ENCODE peak calls at places on chromosome 13, in nine cellular contexts. One of them, this sample, is unnamed.

GRCh38 chr13:74221752-74222151 is 87.5 kb upstream of the KLF12 start:
- DNase-seq in uterus: no peak
- DNase-seq in heart left ventricle: no peak
- DNase-seq in brain microvascular endothelial cell: no peak
- DNase-seq in spleen: no peak
- DNase-seq in Right ventricle myocardium superior: no peak
- DNase-seq in H4: no peak
- DNase-seq in caudate nucleus: no peak
- DNase-seq in activated naive CD4-positive, alpha-beta T cell treated with anti-CD3 and anti-CD28 coated beads, Interleukin-2, amount 50 U/mL, for 72 hours: no peak
- DNase-seq in this sample: no peak

GRCh38 chr13:38902551-38902950 is 88.1 kb downstream of the STOML3 start:
- DNase-seq in brain microvascular endothelial cell: no peak
- DNase-seq in uterus: no peak
- DNase-seq in H4: no peak
- DNase-seq in heart left ventricle: no peak
- DNase-seq in activated naive CD4-positive, alpha-beta T cell treated with anti-CD3 and anti-CD28 coated beads, Interleukin-2, amount 50 U/mL, for 72 hours: no peak
- DNase-seq in spleen: no peak
- DNase-seq in Right ventricle myocardium superior: no peak
- DNase-seq in caudate nucleus: no peak
- DNase-seq in this sample: no peak

GRCh38 chr13:61880576-61881283 is 465.1 kb upstream of the PCDH20 start:
- DNase-seq in caudate nucleus: no peak
- DNase-seq in activated naive CD4-positive, alpha-beta T cell treated with anti-CD3 and anti-CD28 coated beads, Interleukin-2, amount 50 U/mL, for 72 hours: no peak
- DNase-seq in heart left ventricle: no peak
- DNase-seq in brain microvascular endothelial cell: no peak
- DNase-seq in spleen: no peak
- DNase-seq in uterus: no peak
- DNase-seq in Right ventricle myocardium superior: no peak
- DNase-seq in H4: no peak
- DNase-seq in this sample: peak

GRCh38 chr13:71677114-71677513 is 189.9 kb downstream of the DACH1 start:
- DNase-seq in Right ventricle myocardium superior: no peak
- DNase-seq in spleen: no peak
- DNase-seq in H4: no peak
- DNase-seq in uterus: no peak
- DNase-seq in heart left ventricle: no peak
- DNase-seq in caudate nucleus: no peak
- DNase-seq in activated naive CD4-positive, alpha-beta T cell treated with anti-CD3 and anti-CD28 coated beads, Interleukin-2, amount 50 U/mL, for 72 hours: no peak
- DNase-seq in brain microvascular endothelial cell: no peak
- DNase-seq in this sample: no peak

GRCh38 chr13:39787086-39787487 is 131.6 kb downstream of the COG6 start:
- DNase-seq in H4: no peak
- DNase-seq in spleen: no peak
- DNase-seq in brain microvascular endothelial cell: no peak
- DNase-seq in caudate nucleus: no peak
- DNase-seq in heart left ventricle: no peak
- DNase-seq in uterus: no peak
- DNase-seq in activated naive CD4-positive, alpha-beta T cell treated with anti-CD3 and anti-CD28 coated beads, Interleukin-2, amount 50 U/mL, for 72 hours: no peak
- DNase-seq in Right ventricle myocardium superior: no peak
- DNase-seq in this sample: no peak

GRCh38 chr13:48069573-48069972 is 25.3 kb downstream of the MED4 start:
- DNase-seq in uterus: no peak
- DNase-seq in H4: no peak
- DNase-seq in Right ventricle myocardium superior: no peak
- DNase-seq in heart left ventricle: no peak
- DNase-seq in activated naive CD4-positive, alpha-beta T cell treated with anti-CD3 and anti-CD28 coated beads, Interleukin-2, amount 50 U/mL, for 72 hours: no peak
- DNase-seq in caudate nucleus: no peak
- DNase-seq in spleen: no peak
- DNase-seq in brain microvascular endothelial cell: no peak
- DNase-seq in this sample: no peak

GRCh38 chr13:99196466-99197256 is 4.0 kb upstream of the UBAC2 start:
- DNase-seq in heart left ventricle: no peak
- DNase-seq in activated naive CD4-positive, alpha-beta T cell treated with anti-CD3 and anti-CD28 coated beads, Interleukin-2, amount 50 U/mL, for 72 hours: no peak
- DNase-seq in brain microvascular endothelial cell: no peak
- DNase-seq in H4: no peak
- DNase-seq in Right ventricle myocardium superior: no peak
- DNase-seq in uterus: no peak
- DNase-seq in spleen: no peak
- DNase-seq in caudate nucleus: no peak
- DNase-seq in this sample: peak

GRCh38 chr13:43489168-43489730 is 297.5 kb downstream of the ENOX1 start:
- DNase-seq in H4: no peak
- DNase-seq in caudate nucleus: no peak
- DNase-seq in activated naive CD4-positive, alpha-beta T cell treated with anti-CD3 and anti-CD28 coated beads, Interleukin-2, amount 50 U/mL, for 72 hours: no peak
- DNase-seq in uterus: peak
- DNase-seq in brain microvascular endothelial cell: no peak
- DNase-seq in heart left ventricle: peak
- DNase-seq in Right ventricle myocardium superior: no peak
- DNase-seq in spleen: no peak
- DNase-seq in this sample: no peak

GRCh38 chr13:30569901-30570576 is 47.7 kb upstream of the USPL1 start:
- DNase-seq in H4: peak
- DNase-seq in uterus: peak
- DNase-seq in caudate nucleus: peak
- DNase-seq in heart left ventricle: peak
- DNase-seq in Right ventricle myocardium superior: no peak
- DNase-seq in activated naive CD4-positive, alpha-beta T cell treated with anti-CD3 and anti-CD28 coated beads, Interleukin-2, amount 50 U/mL, for 72 hours: no peak
- DNase-seq in brain microvascular endothelial cell: peak
- DNase-seq in spleen: no peak
- DNase-seq in this sample: no peak

GRCh38 chr13:95155504-95155903 is 145.7 kb downstream of the ABCC4 start:
- DNase-seq in activated naive CD4-positive, alpha-beta T cell treated with anti-CD3 and anti-CD28 coated beads, Interleukin-2, amount 50 U/mL, for 72 hours: no peak
- DNase-seq in caudate nucleus: no peak
- DNase-seq in brain microvascular endothelial cell: no peak
- DNase-seq in uterus: no peak
- DNase-seq in H4: no peak
- DNase-seq in spleen: no peak
- DNase-seq in heart left ventricle: no peak
- DNase-seq in Right ventricle myocardium superior: no peak
- DNase-seq in this sample: no peak

GRCh38 chr13:92103673-92104296 is 705.4 kb downstream of the GPC5 start:
- DNase-seq in Right ventricle myocardium superior: no peak
- DNase-seq in brain microvascular endothelial cell: peak
- DNase-seq in H4: no peak
- DNase-seq in heart left ventricle: no peak
- DNase-seq in spleen: no peak
- DNase-seq in uterus: no peak
- DNase-seq in activated naive CD4-positive, alpha-beta T cell treated with anti-CD3 and anti-CD28 coated beads, Interleukin-2, amount 50 U/mL, for 72 hours: no peak
- DNase-seq in caudate nucleus: no peak
- DNase-seq in this sample: no peak

GRCh38 chr13:93745884-93746283 is 519.3 kb downstream of the GPC6 start:
- DNase-seq in spleen: no peak
- DNase-seq in activated naive CD4-positive, alpha-beta T cell treated with anti-CD3 and anti-CD28 coated beads, Interleukin-2, amount 50 U/mL, for 72 hours: no peak
- DNase-seq in brain microvascular endothelial cell: peak
- DNase-seq in H4: no peak
- DNase-seq in heart left ventricle: no peak
- DNase-seq in caudate nucleus: no peak
- DNase-seq in uterus: no peak
- DNase-seq in Right ventricle myocardium superior: no peak
- DNase-seq in this sample: no peak

GRCh38 chr13:66391322-66391721 is 838.8 kb downstream of the PCDH9 start:
- DNase-seq in H4: no peak
- DNase-seq in uterus: no peak
- DNase-seq in activated naive CD4-positive, alpha-beta T cell treated with anti-CD3 and anti-CD28 coated beads, Interleukin-2, amount 50 U/mL, for 72 hours: no peak
- DNase-seq in caudate nucleus: no peak
- DNase-seq in heart left ventricle: no peak
- DNase-seq in brain microvascular endothelial cell: no peak
- DNase-seq in Right ventricle myocardium superior: no peak
- DNase-seq in spleen: no peak
- DNase-seq in this sample: no peak

GRCh38 chr13:113630804-113631203 is 27.2 kb downstream of the ATP4B start:
- DNase-seq in Right ventricle myocardium superior: no peak
- DNase-seq in caudate nucleus: no peak
- DNase-seq in activated naive CD4-positive, alpha-beta T cell treated with anti-CD3 and anti-CD28 coated beads, Interleukin-2, amount 50 U/mL, for 72 hours: no peak
- DNase-seq in spleen: peak
- DNase-seq in uterus: no peak
- DNase-seq in brain microvascular endothelial cell: no peak
- DNase-seq in H4: no peak
- DNase-seq in heart left ventricle: no peak
- DNase-seq in this sample: no peak

GRCh38 chr13:53953205-53953604 is 924.6 kb downstream of the OLFM4 start:
- DNase-seq in activated naive CD4-positive, alpha-beta T cell treated with anti-CD3 and anti-CD28 coated beads, Interleukin-2, amount 50 U/mL, for 72 hours: no peak
- DNase-seq in heart left ventricle: no peak
- DNase-seq in spleen: no peak
- DNase-seq in uterus: no peak
- DNase-seq in Right ventricle myocardium superior: no peak
- DNase-seq in brain microvascular endothelial cell: no peak
- DNase-seq in H4: no peak
- DNase-seq in caudate nucleus: no peak
- DNase-seq in this sample: peak

GRCh38 chr13:30192320-30193093 is 114.8 kb downstream of the KATNAL1 start:
- DNase-seq in heart left ventricle: no peak
- DNase-seq in Right ventricle myocardium superior: no peak
- DNase-seq in H4: no peak
- DNase-seq in activated naive CD4-positive, alpha-beta T cell treated with anti-CD3 and anti-CD28 coated beads, Interleukin-2, amount 50 U/mL, for 72 hours: no peak
- DNase-seq in spleen: no peak
- DNase-seq in uterus: no peak
- DNase-seq in brain microvascular endothelial cell: no peak
- DNase-seq in caudate nucleus: no peak
- DNase-seq in this sample: no peak

GRCh38 chr13:29704648-29705047 is 109.2 kb upstream of the SLC7A1 start:
- DNase-seq in spleen: no peak
- DNase-seq in Right ventricle myocardium superior: no peak
- DNase-seq in H4: no peak
- DNase-seq in brain microvascular endothelial cell: peak
- DNase-seq in uterus: no peak
- DNase-seq in activated naive CD4-positive, alpha-beta T cell treated with anti-CD3 and anti-CD28 coated beads, Interleukin-2, amount 50 U/mL, for 72 hours: no peak
- DNase-seq in caudate nucleus: no peak
- DNase-seq in heart left ventricle: peak
- DNase-seq in this sample: no peak

GRCh38 chr13:106629068-106629712 is 61.3 kb upstream of the ARGLU1 start:
- DNase-seq in Right ventricle myocardium superior: no peak
- DNase-seq in uterus: no peak
- DNase-seq in H4: no peak
- DNase-seq in caudate nucleus: no peak
- DNase-seq in brain microvascular endothelial cell: no peak
- DNase-seq in heart left ventricle: no peak
- DNase-seq in activated naive CD4-positive, alpha-beta T cell treated with anti-CD3 and anti-CD28 coated beads, Interleukin-2, amount 50 U/mL, for 72 hours: no peak
- DNase-seq in spleen: no peak
- DNase-seq in this sample: no peak

GRCh38 chr13:100675660-100676129 is 1.1 kb upstream of the TMTC4 start:
- DNase-seq in activated naive CD4-positive, alpha-beta T cell treated with anti-CD3 and anti-CD28 coated beads, Interleukin-2, amount 50 U/mL, for 72 hours: no peak
- DNase-seq in brain microvascular endothelial cell: no peak
- DNase-seq in spleen: no peak
- DNase-seq in H4: no peak
- DNase-seq in heart left ventricle: no peak
- DNase-seq in uterus: no peak
- DNase-seq in Right ventricle myocardium superior: no peak
- DNase-seq in caudate nucleus: no peak
- DNase-seq in this sample: no peak

GRCh38 chr13:20825476-20825875 is 51.7 kb upstream of the EEF1AKMT1 start:
- DNase-seq in heart left ventricle: no peak
- DNase-seq in H4: no peak
- DNase-seq in Right ventricle myocardium superior: no peak
- DNase-seq in brain microvascular endothelial cell: no peak
- DNase-seq in spleen: no peak
- DNase-seq in uterus: no peak
- DNase-seq in caudate nucleus: no peak
- DNase-seq in activated naive CD4-positive, alpha-beta T cell treated with anti-CD3 and anti-CD28 coated beads, Interleukin-2, amount 50 U/mL, for 72 hours: no peak
- DNase-seq in this sample: no peak

GRCh38 chr13:42333613-42334328 is 61.8 kb downstream of the AKAP11 start:
- DNase-seq in H4: peak
- DNase-seq in spleen: no peak
- DNase-seq in brain microvascular endothelial cell: peak
- DNase-seq in caudate nucleus: no peak
- DNase-seq in activated naive CD4-positive, alpha-beta T cell treated with anti-CD3 and anti-CD28 coated beads, Interleukin-2, amount 50 U/mL, for 72 hours: no peak
- DNase-seq in heart left ventricle: no peak
- DNase-seq in uterus: no peak
- DNase-seq in Right ventricle myocardium superior: no peak
- DNase-seq in this sample: peak

GRCh38 chr13:20570540-20570939 is 3.6 kb downstream of the IFT88 start:
- DNase-seq in heart left ventricle: no peak
- DNase-seq in caudate nucleus: no peak
- DNase-seq in brain microvascular endothelial cell: no peak
- DNase-seq in activated naive CD4-positive, alpha-beta T cell treated with anti-CD3 and anti-CD28 coated beads, Interleukin-2, amount 50 U/mL, for 72 hours: no peak
- DNase-seq in H4: no peak
- DNase-seq in uterus: no peak
- DNase-seq in spleen: no peak
- DNase-seq in Right ventricle myocardium superior: no peak
- DNase-seq in this sample: no peak

GRCh38 chr13:26074706-26075105 is 22.9 kb upstream of the SHISA2 start:
- DNase-seq in brain microvascular endothelial cell: peak
- DNase-seq in H4: peak
- DNase-seq in heart left ventricle: no peak
- DNase-seq in activated naive CD4-positive, alpha-beta T cell treated with anti-CD3 and anti-CD28 coated beads, Interleukin-2, amount 50 U/mL, for 72 hours: no peak
- DNase-seq in caudate nucleus: no peak
- DNase-seq in Right ventricle myocardium superior: no peak
- DNase-seq in spleen: no peak
- DNase-seq in uterus: no peak
- DNase-seq in this sample: no peak

GRCh38 chr13:98775386-98775785 is 22.9 kb upstream of the SLC15A1 start:
- DNase-seq in heart left ventricle: no peak
- DNase-seq in activated naive CD4-positive, alpha-beta T cell treated with anti-CD3 and anti-CD28 coated beads, Interleukin-2, amount 50 U/mL, for 72 hours: no peak
- DNase-seq in H4: no peak
- DNase-seq in caudate nucleus: no peak
- DNase-seq in spleen: no peak
- DNase-seq in Right ventricle myocardium superior: peak
- DNase-seq in uterus: no peak
- DNase-seq in brain microvascular endothelial cell: no peak
- DNase-seq in this sample: no peak

This sample was measured in D341Med.